ENCODE peak calls at places on chromosomes 2 and 18, in four cellular contexts. C, B, A and J are unnamed samples.
A peak's percentile ranks its signal among the peaks of the same experiment; 100 is the strongest.

GRCh38 chr2:20621366-20622295 is 29.3 kb downstream of the HS1BP3 start:
- DNase-seq in C (no peak), B (no peak), A (no peak), J (no peak)

GRCh38 chr2:20665261-20666113 is 1.5 kb upstream of the GDF7 start:
- DNase-seq in C (no peak), B (peak; percentile 45), A (peak; percentile 35), J (no peak)

GRCh38 chr18:69636529-69637301 is 236.0 kb downstream of the DOK6 start:
- DNase-seq in C (peak; percentile 30), B (no peak), A (no peak), J (peak; percentile 11)

GRCh38 chr2:126877041-126877440 is 21.6 kb upstream of the TEX51 start:
- DNase-seq in C (no peak), B (no peak), A (no peak), J (no peak)

GRCh38 chr2:204842731-204843490 is 297.6 kb downstream of the PARD3B start:
- DNase-seq in C (no peak), B (no peak), A (no peak), J (no peak)

GRCh38 chr2:76980067-76980466 is 542.1 kb downstream of the LRRTM4 start:
- DNase-seq in C (no peak), B (no peak), A (no peak), J (no peak)

GRCh38 chr18:24915547-24915946 is 436.4 kb downstream of the ZNF521 start:
- DNase-seq in C (no peak), B (no peak), A (no peak), J (no peak)

GRCh38 chr18:51575171-51575570 is 377.7 kb upstream of the MEX3C start:
- DNase-seq in C (no peak), B (no peak), A (no peak), J (no peak)

GRCh38 chr2:21676676-21677075 is 552.9 kb downstream of the TDRD15 start:
- DNase-seq in C (no peak), B (no peak), A (no peak), J (no peak)